ENCODE peak calls at places on chromosomes 12 and 14, in five cellular contexts. W, N, Z, O and X are unnamed samples.

GRCh38 chr12:111330800-111331752 is 37.8 kb downstream of the PHETA1 start:
- DNase-seq in W (no peak), Z (peak; percentile 59), N (peak; percentile 44), O (no peak), X (peak; percentile 74)

GRCh38 chr12:85669911-85670310 is 166.3 kb downstream of the RASSF9 start:
- DNase-seq in W (no peak), Z (no peak), O (no peak), N (no peak), X (no peak)

GRCh38 chr12:22286569-22286968 is 47.9 kb downstream of the ST8SIA1 start:
- DNase-seq in Z (no peak), N (no peak), W (no peak), O (no peak), X (no peak)

GRCh38 chr14:104371031-104371430 is 208.5 kb upstream of the C14orf180 start:
- DNase-seq in W (no peak), Z (no peak), N (no peak), O (no peak), X (no peak)

GRCh38 chr14:105532735-105533141 is 6.4 kb downstream of the TMEM121 start:
- DNase-seq in N (peak; percentile 61), O (no peak), Z (peak; percentile 56), W (peak; percentile 24), X (peak; percentile 51)

GRCh38 chr12:108825205-108825950 is 32.0 kb downstream of the SSH1 start:
- DNase-seq in N (no peak), W (no peak), Z (no peak), O (peak; percentile 63), X (no peak)

GRCh38 chr12:124993568-124994434 is at the start of gene BRI3BP:
- DNase-seq in N (peak; percentile 89), Z (peak; percentile 27), W (peak; percentile 39), O (no peak), X (peak; percentile 67)

GRCh38 chr12:46160081-46160980 is 108.5 kb downstream of the SLC38A1 start:
- DNase-seq in Z (no peak), N (no peak), O (no peak), W (no peak), X (no peak)

GRCh38 chr12:79988368-79988767 is 53.5 kb upstream of the PPP1R12A start:
- DNase-seq in N (no peak), Z (no peak), O (no peak), W (no peak), X (no peak)

GRCh38 chr12:110739488-110739887 is 3.2 kb downstream of the PPP1CC start:
- DNase-seq in O (no peak), N (no peak), Z (no peak), W (no peak), X (no peak)

GRCh38 chr12:66352197-66352596 is 49.9 kb downstream of the HELB start:
- DNase-seq in O (no peak), N (no peak), Z (peak; percentile 18), W (peak; percentile 70), X (no peak)

GRCh38 chr12:84502907-84503787 is 409.5 kb downstream of the SLC6A15 start:
- DNase-seq in W (peak; percentile 71), N (peak; percentile 9), Z (peak; percentile 16), O (no peak), X (peak; percentile 25)

GRCh38 chr12:125284945-125285344 is 219.7 kb downstream of the AACS start:
- DNase-seq in O (no peak), W (no peak), Z (no peak), N (no peak), X (peak; percentile 34)

GRCh38 chr14:67940476-67940875 is 120.9 kb downstream of the RAD51B start:
- DNase-seq in O (no peak), W (no peak), Z (peak; percentile 27), N (no peak), X (no peak)

GRCh38 chr14:55585854-55586253 is 5.8 kb downstream of the KTN1 start:
- DNase-seq in N (no peak), Z (no peak), O (no peak), W (no peak), X (no peak)

GRCh38 chr14:55587847-55588246 is 7.8 kb downstream of the KTN1 start:
- DNase-seq in Z (no peak), N (no peak), W (no peak), O (no peak), X (no peak)

GRCh38 chr14:55583942-55584468 is 4.0 kb downstream of the KTN1 start:
- DNase-seq in N (no peak), O (no peak), Z (peak; percentile 27), W (no peak), X (no peak)

GRCh38 chr14:55588259-55588699 is 8.3 kb downstream of the KTN1 start:
- DNase-seq in O (no peak), N (no peak), W (no peak), Z (no peak), X (no peak)

DNA sequence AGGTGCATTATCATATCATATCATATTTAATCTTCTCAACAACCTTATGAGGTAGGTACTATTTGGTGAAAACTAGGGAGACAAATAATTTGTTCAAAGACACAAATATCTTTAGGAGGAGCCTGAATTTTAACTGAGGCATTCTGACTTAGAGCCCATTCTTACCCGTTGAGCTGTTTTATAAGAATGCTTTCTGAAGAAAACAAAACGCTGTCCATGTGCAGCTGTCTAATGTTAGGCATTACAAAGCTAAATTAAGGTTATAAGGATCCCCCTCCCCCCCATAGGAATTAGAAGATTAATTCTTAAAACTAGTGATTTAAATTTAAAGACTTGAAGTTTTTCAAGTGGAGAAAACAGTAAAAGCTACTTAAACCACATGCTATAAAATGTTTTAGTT is 6.4 kb downstream of the KTN1 start:
- DNase-seq in N (no peak), Z (no peak), W (no peak), O (no peak), X (no peak)
- TF ChIP-seq ESRRA in N (no peak), Z (no peak), W (no peak), O (no peak), X (no peak)

GRCh38 chr14:54011001-54011400 is 54.4 kb upstream of the BMP4 start:
- DNase-seq in N (no peak), O (no peak), Z (no peak), W (no peak), X (no peak)
- TF ChIP-seq ESRRA in N (no peak), O (no peak), Z (no peak), W (no peak), X (no peak)

GRCh38 chr12:119699199-119699765 is 31.3 kb downstream of the PRKAB1 start:
- DNase-seq in Z (no peak), N (no peak), W (no peak), O (no peak), X (no peak)
- TF ChIP-seq ESRRA in Z (no peak), N (no peak), W (no peak), O (no peak), X (no peak)

GRCh38 chr14:69320581-69321365 is 60.8 kb downstream of the GALNT16 start:
- DNase-seq in W (peak; percentile 3), Z (no peak), N (no peak), O (no peak), X (no peak)
- TF ChIP-seq ESRRA in W (no peak), Z (no peak), N (no peak), O (no peak), X (no peak)

DNA sequence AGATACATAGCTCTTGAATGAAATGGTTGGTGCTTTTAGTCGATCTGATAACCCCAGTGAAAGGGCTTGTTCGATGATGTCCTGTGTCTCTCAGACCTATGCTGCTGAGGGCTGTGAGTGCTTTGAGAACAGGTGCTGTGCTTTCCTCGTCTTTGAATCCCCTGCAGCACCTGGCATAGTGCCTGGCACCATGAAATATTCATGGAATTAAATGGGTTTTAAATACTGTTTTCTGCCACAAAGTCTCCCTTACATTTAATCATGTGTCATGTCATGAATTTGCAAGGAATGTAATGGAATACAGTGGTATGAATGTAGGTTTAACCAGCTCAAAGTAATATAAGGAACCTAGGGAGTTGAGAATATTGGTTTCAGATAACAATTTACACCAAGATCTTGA is 220.5 kb upstream of the PRICKLE1 start:
- DNase-seq in Z (no peak), W (no peak), O (no peak), N (no peak), X (no peak)
- TF ChIP-seq ESRRA in Z (no peak), W (no peak), O (no peak), N (no peak), X (no peak)

GRCh38 chr12:106106129-106106566 is 32.6 kb downstream of the NUAK1 start:
- DNase-seq in Z (no peak), W (no peak), N (no peak), O (no peak), X (no peak)

GRCh38 chr12:106106892-106107291 is 31.9 kb downstream of the NUAK1 start:
- DNase-seq in W (no peak), O (no peak), N (no peak), Z (no peak), X (peak; percentile 77)

GRCh38 chr12:106109168-106109910 is 29.4 kb downstream of the NUAK1 start:
- DNase-seq in O (no peak), Z (no peak), N (no peak), W (no peak), X (no peak)

GRCh38 chr12:106107566-106107965 is 31.2 kb downstream of the NUAK1 start:
- DNase-seq in O (no peak), N (no peak), W (no peak), Z (no peak), X (peak; percentile 40)

DNA sequence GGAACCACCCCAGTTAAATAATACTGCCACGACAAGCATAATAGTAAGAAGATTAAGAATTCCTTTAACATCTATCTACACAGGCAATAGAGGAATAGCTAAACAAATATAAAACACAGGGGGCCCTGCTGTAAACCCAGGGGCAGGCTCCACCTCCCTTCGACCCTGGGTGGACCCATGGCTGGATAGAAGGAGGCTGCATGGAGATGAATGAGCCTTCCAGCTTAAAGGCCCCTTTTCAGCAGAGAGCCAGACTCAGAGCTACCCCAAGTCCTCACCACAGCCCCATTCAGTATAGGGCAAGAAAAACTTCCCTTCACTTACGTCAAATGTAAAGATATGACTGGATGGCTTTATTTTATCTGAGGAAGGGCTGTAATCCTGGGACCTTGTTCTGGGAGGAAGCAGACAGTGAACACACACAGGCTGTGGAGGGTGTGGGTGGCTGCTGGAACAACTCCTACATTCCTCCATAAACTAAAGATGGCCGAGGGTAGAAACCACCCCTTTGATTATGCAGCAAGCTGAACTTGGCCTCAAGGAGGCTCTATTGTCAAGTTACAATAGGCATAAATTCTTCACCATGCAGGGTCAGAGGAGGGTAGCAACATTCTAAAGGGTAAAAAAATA is 30.5 kb downstream of the NUAK1 start:
- DNase-seq in Z (no peak), O (no peak), N (no peak), W (peak; percentile 43), X (no peak)
- TF ChIP-seq ESRRA in Z (no peak), O (no peak), N (no peak), W (no peak), X (no peak)

GRCh38 chr12:95784286-95784685 is 6.3 kb downstream of the NTN4 start:
- DNase-seq in Z (no peak), N (no peak), O (no peak), W (no peak), X (no peak)
- TF ChIP-seq ESRRA in Z (no peak), N (no peak), O (no peak), W (no peak), X (no peak)

DNA sequence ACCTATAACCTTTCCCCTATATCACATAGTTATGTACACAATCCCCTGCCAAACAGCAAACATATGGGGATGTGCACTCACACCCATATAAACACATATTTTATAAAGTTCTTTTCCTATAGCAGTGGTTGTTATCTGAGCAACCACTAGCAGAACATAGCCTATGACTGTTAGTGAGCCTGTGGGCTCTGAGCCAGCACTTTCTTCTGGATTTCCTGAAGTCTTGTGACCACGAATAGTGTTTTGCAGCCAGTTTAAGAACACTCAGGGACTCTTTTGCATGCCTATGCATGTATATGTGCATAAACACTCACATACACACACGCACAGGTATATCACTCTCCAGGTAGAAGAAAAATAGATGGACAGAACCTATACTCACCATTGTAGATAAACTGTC is 17.1 kb downstream of the TESPA1 start:
- DNase-seq in Z (no peak), W (no peak), N (no peak), O (no peak), X (no peak)
- TF ChIP-seq ESRRA in Z (no peak), W (no peak), N (no peak), O (no peak), X (no peak)

GRCh38 chr14:52015411-52016030 is 26.2 kb downstream of the RTRAF start:
- DNase-seq in Z (peak; percentile 8), N (no peak), O (no peak), W (peak; percentile 55), X (peak; percentile 39)
- TF ChIP-seq ESRRA in Z (no peak), N (no peak), O (no peak), W (no peak), X (no peak)